ENCODE peak calls at places on chromosome 7, in seven cellular contexts. O is endothelial cell of umbilical vein, M is frontal cortex, D is non-pigmented ciliary epithelial cell, C is AG04450, T is esophagus squamous epithelium, F is RWPE2. N is an unnamed sample.

GRCh38 chr7:29102554-29103151 is 43.7 kb downstream of the CPVL start:
- DNase-seq in O (peak; percentile 70), M (no peak), D (peak; percentile 27), C (peak; percentile 8), T (no peak), F (no peak), N (no peak)

GRCh38 chr7:137992738-137993394 is 9.0 kb downstream of the CREB3L2 start:
- DNase-seq in O (peak; percentile 95), M (no peak), D (no peak), C (peak; percentile 93), T (no peak), F (no peak), N (no peak)

GRCh38 chr7:130063036-130063435 is 7.3 kb upstream of the KLHDC10 start:
- DNase-seq in O (peak; percentile 48), M (no peak), D (no peak), C (no peak), T (no peak), F (no peak), N (peak; percentile 56)

GRCh38 chr7:131532570-131533091 is 23.8 kb downstream of the PODXL start:
- DNase-seq in O (no peak), M (no peak), D (no peak), C (no peak), T (no peak), F (no peak), N (no peak)

GRCh38 chr7:137590071-137590470 is 246.5 kb upstream of the PTN start:
- DNase-seq in O (no peak), M (no peak), D (no peak), C (no peak), T (no peak), F (no peak), N (no peak)

GRCh38 chr7:26090927-26091519 is 61.0 kb upstream of the NFE2L3 start:
- DNase-seq in O (peak; percentile 74), M (peak; percentile 41), D (peak; percentile 28), C (peak; percentile 26), T (no peak), F (no peak), N (no peak)

GRCh38 chr7:93030605-93031225 is 87.1 kb downstream of the SAMD9 start:
- DNase-seq in O (no peak), M (no peak), D (no peak), C (no peak), T (no peak), F (no peak), N (no peak)

GRCh38 chr7:123798527-123799188 is 46.3 kb upstream of the HYAL4 start:
- DNase-seq in O (peak; percentile 1), M (no peak), D (no peak), C (no peak), T (no peak), F (no peak), N (no peak)

GRCh38 chr7:149277871-149278270 is 15.9 kb downstream of the ZNF783 start:
- DNase-seq in O (no peak), M (no peak), D (no peak), C (no peak), T (no peak), F (no peak), N (no peak)

N was measured in stimulated activated naive CD4-positive, alpha-beta T cell treated with Interleukin-2 at 50 U/mL for 16 hours.